ENCODE peak calls at places on chromosomes 2 and 18, in eight cellular contexts. D, V, R, K, W, T, L and A are unnamed samples.

GRCh38 chr18:48367557-48367956 is 41.6 kb downstream of the ZBTB7C start:
- DNase-seq in V (no peak), W (no peak), R (no peak), K (no peak), L (no peak), T (no peak), D (no peak), A (no peak)

GRCh38 chr2:212939777-212940531 is 211.5 kb downstream of the IKZF2 start:
- DNase-seq in V (peak; percentile 17), D (peak; percentile 58), W (no peak), K (no peak), R (no peak), T (no peak), L (no peak), A (no peak)

GRCh38 chr2:11140492-11140891 is 14.8 kb upstream of the SLC66A3 start:
- DNase-seq in V (no peak), L (no peak), W (no peak), D (peak; percentile 22), R (no peak), K (no peak), T (no peak), A (no peak)

GRCh38 chr2:30072250-30072842 is 74.5 kb upstream of the YPEL5 start:
- DNase-seq in V (peak; percentile 81), W (peak; percentile 79), L (peak; percentile 70), K (peak; percentile 25), R (peak; percentile 35), D (peak; percentile 55), T (peak; percentile 65), A (peak; percentile 86)

GRCh38 chr18:50060822-50061221 is 134.1 kb downstream of the MYO5B start:
- DNase-seq in D (no peak), L (no peak), R (no peak), K (no peak), V (no peak), W (no peak), T (no peak), A (no peak)

GRCh38 chr2:3427272-3427671 is 47.8 kb downstream of the TRAPPC12 start:
- DNase-seq in T (no peak), K (no peak), W (no peak), V (no peak), R (no peak), D (no peak), L (no peak), A (no peak)

GRCh38 chr2:120108049-120108448 is 95.2 kb downstream of the EPB41L5 start:
- DNase-seq in R (no peak), W (peak; percentile 49), V (no peak), K (no peak), T (no peak), L (peak; percentile 65), D (peak; percentile 81), A (peak; percentile 14)

GRCh38 chr18:49212819-49213218 is 247.6 kb downstream of the DYM start:
- DNase-seq in W (no peak), L (no peak), K (no peak), R (no peak), D (peak; percentile 62), T (no peak), V (no peak), A (no peak)

GRCh38 chr2:25514043-25514627 is 159.2 kb downstream of the DTNB start:
- DNase-seq in K (no peak), D (no peak), L (no peak), T (no peak), R (no peak), W (no peak), V (no peak), A (no peak)

GRCh38 chr2:21363364-21363763 is 239.6 kb downstream of the TDRD15 start:
- DNase-seq in W (no peak), L (no peak), T (no peak), K (no peak), R (no peak), D (no peak), V (no peak), A (no peak)

GRCh38 chr2:68537872-68538271 is 70.5 kb downstream of the APLF start:
- DNase-seq in R (no peak), L (no peak), W (no peak), T (no peak), D (no peak), K (no peak), V (no peak), A (no peak)